ENCODE peak calls at places on chromosomes 12 and 14, in four cellular contexts. Y is K562, Q is HL-60, A is GM12878. O is an unnamed sample.

GRCh38 chr12:49985981-49986380 is 13.2 kb downstream of the AQP6 start:
- DNase-seq in Y (no peak), Q (no peak), A (no peak), O (no peak)

GRCh38 chr12:41962171-41962572 is 182.5 kb downstream of the GXYLT1 start:
- DNase-seq in Y (no peak), Q (no peak), A (no peak), O (no peak)

GRCh38 chr12:77577756-77578155 is 252.9 kb upstream of the NAV3 start:
- DNase-seq in Y (no peak), Q (no peak), A (no peak), O (no peak)

GRCh38 chr12:102438047-102438822 is 42.1 kb downstream of the IGF1 start:
- DNase-seq in Y (peak), Q (no peak), A (no peak), O (no peak)

GRCh38 chr14:23537351-23538048 is 14.1 kb downstream of the ZFHX2 start:
- DNase-seq in Y (no peak), Q (no peak), A (no peak), O (no peak)

GRCh38 chr12:121580959-121581680 is at the start of gene KDM2B:
- DNase-seq in Y (peak), Q (no peak), A (no peak), O (no peak)

GRCh38 chr12:118061011-118061875 is at the start of gene WSB2:
- DNase-seq in Y (peak), Q (no peak), A (no peak), O (peak)

GRCh38 chr12:120346681-120347080 is 19.1 kb upstream of the PLA2G1B start:
- DNase-seq in Y (no peak), Q (no peak), A (no peak), O (no peak)

GRCh38 chr14:60616326-60617044 is 32.8 kb downstream of the SIX1 start:
- DNase-seq in Y (no peak), Q (no peak), A (no peak), O (no peak)

GRCh38 chr14:24368562-24369252 is 723 bp downstream of the NFATC4 start:
- DNase-seq in Y (peak), Q (no peak), A (no peak), O (peak)

GRCh38 chr14:61565836-61566536 is 129.3 kb upstream of the HIF1A start:
- DNase-seq in Y (no peak), Q (no peak), A (no peak), O (no peak)

GRCh38 chr12:56719056-56719455 is 6.0 kb downstream of the NACA start:
- DNase-seq in Y (no peak), Q (no peak), A (no peak), O (no peak)

GRCh38 chr12:56716458-56716857 is 8.6 kb downstream of the NACA start:
- DNase-seq in Y (no peak), Q (peak), A (no peak), O (no peak)

GRCh38 chr12:56718636-56719035 is 6.5 kb downstream of the NACA start:
- DNase-seq in Y (no peak), Q (no peak), A (no peak), O (no peak)

GRCh38 chr12:56716933-56717880 is 7.9 kb downstream of the NACA start:
- DNase-seq in Y (no peak), Q (peak), A (no peak), O (no peak)

DNA sequence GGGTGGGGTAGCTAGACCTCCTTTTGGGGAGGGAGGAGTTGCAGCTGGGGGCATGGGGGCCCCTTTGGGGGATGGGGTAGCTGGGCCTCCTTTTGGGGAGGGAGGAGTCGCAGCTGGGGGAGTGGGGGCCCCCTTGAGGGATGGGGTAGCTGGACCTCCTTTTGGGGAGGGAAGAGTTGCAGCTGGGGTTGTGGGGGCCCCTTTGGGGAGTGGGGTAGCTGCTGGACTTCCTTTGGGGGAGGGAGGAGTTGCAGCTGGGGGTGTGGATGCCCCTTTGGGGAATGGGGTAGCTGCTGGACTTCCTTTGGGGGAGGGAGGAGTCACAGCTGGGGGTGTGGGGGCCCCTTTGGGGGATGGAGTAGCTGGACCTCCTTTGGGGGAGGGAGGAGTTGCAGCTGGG is 6.9 kb downstream of the NACA start:
- DNase-seq in Y (no peak), Q (peak), A (no peak), O (no peak)
- TF ChIP-seq SPI1 in Y (no peak), Q (no peak), A (no peak), O (no peak)

DNA sequence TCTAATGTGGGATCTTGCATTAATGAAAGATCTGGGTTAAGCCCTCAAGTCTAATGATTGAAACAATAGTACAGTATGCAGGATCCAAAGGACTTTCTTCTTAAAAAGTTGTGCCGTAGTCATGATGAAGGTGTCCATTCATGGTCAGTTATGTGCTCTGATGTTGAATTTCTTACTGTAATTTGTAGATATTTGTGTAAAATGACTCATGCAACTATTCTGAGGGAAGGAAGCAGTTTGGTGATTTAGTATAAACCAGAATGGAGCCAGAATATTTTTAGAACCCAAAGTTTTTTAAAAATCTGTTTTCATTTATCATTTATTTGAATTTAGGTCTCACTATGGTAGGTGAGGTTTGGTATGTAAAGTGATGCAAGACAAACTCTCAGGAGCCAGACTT is 151.2 kb downstream of the AKAP6 start:
- DNase-seq in Y (no peak), Q (no peak), A (no peak), O (no peak)
- TF ChIP-seq SPI1 in Y (no peak), Q (no peak), A (no peak), O (no peak)

GRCh38 chr12:57895337-57896138 is 45.8 kb upstream of the ATP23 start:
- DNase-seq in Y (no peak), Q (no peak), A (no peak), O (no peak)

GRCh38 chr12:57896139-57896436 is 45.3 kb upstream of the ATP23 start:
- DNase-seq in Y (no peak), Q (no peak), A (no peak), O (no peak)

GRCh38 chr12:57897296-57897974 is 43.9 kb upstream of the ATP23 start:
- DNase-seq in Y (no peak), Q (no peak), A (no peak), O (no peak)

GRCh38 chr12:57898308-57898970 is 42.9 kb upstream of the ATP23 start:
- DNase-seq in Y (no peak), Q (no peak), A (peak), O (no peak)

GRCh38 chr12:57896437-57897201 is 44.7 kb upstream of the ATP23 start:
- DNase-seq in Y (no peak), Q (no peak), A (no peak), O (no peak)
- TF ChIP-seq SPI1 in Y (no peak), Q (no peak), A (no peak), O (no peak)

DNA sequence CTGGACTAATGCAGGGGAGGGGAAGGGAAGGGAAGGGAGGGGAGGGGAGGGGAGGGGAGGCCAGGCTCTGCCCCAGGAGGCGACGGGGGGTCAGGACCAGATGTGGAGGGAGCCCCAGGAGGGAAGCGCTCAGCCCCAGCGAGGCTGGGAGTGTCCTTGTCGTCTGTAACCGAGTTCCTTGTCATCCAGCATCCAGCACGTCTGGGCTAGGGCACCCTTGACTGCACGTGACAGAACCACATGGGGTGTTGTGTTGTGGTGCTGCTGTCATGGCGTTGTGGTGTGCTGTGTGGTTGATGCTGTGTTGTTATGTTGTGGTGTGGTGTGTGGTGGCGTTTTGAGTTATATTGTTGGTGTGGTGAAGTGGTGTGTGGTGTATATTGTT is 28.4 kb upstream of the SFSWAP start:
- DNase-seq in Y (no peak), Q (no peak), A (no peak), O (no peak)
- TF ChIP-seq SPI1 in Y (no peak), Q (no peak), A (no peak), O (no peak)

GRCh38 chr14:70096866-70097265 is 91.9 kb downstream of the SLC8A3 start:
- DNase-seq in Y (peak), Q (no peak), A (no peak), O (no peak)
- TF ChIP-seq SPI1 in Y (no peak), Q (no peak), A (no peak), O (no peak)

GRCh38 chr14:100285913-100286400 is 20.3 kb downstream of the SLC25A29 start:
- DNase-seq in Y (no peak), Q (no peak), A (no peak), O (no peak)
- TF ChIP-seq SPI1 in Y (no peak), Q (no peak), A (no peak), O (no peak)

GRCh38 chr12:107404981-107405380 is 280.6 kb upstream of the PWP1 start:
- DNase-seq in Y (peak), Q (peak), A (no peak), O (no peak)
- TF ChIP-seq SPI1 in Y (no peak), Q (no peak), A (no peak), O (no peak)